ENCODE peak calls at places on chromosomes 2 and 18, in eight cellular contexts. U is adrenal gland, C is pancreas, G is HCT116, T is lung, A is mesenchymal stem cell, Y is upper lobe of right lung, F is SJSA1. R is an unnamed sample.

GRCh38 chr2:96137611-96138129 is 632 bp downstream of the ASTL start:
- DNase-seq in U (no peak), C (peak; percentile 14), G (no peak), T (no peak), A (no peak), Y (no peak), F (no peak), R (no peak)

GRCh38 chr18:73279499-73279898 is 411.7 kb upstream of the NETO1 start:
- DNase-seq in U (no peak), C (no peak), G (no peak), T (no peak), A (no peak), Y (no peak), F (no peak), R (peak; percentile 85)

GRCh38 chr2:74712223-74713053 is 58.4 kb downstream of the SEMA4F start:
- DNase-seq in U (no peak), C (no peak), G (no peak), T (no peak), A (no peak), Y (no peak), F (no peak), R (peak; percentile 76)

GRCh38 chr2:207165121-207166038 is at the start of gene KLF7:
- DNase-seq in U (peak; percentile 69), C (peak; percentile 38), G (no peak), T (peak; percentile 48), A (no peak), Y (peak; percentile 80), F (peak; percentile 86), R (peak; percentile 64)

GRCh38 chr2:189393440-189394111 is 47.7 kb upstream of the WDR75 start:
- DNase-seq in U (no peak), C (no peak), G (peak; percentile 87), T (no peak), A (peak; percentile 98), Y (no peak), F (peak; percentile 88), R (peak; percentile 34)

GRCh38 chr2:170101789-170102188 is 76.2 kb upstream of the MYO3B start:
- DNase-seq in U (no peak), C (no peak), G (no peak), T (no peak), A (no peak), Y (no peak), F (no peak), R (no peak)

GRCh38 chr2:96143231-96143847 is 1.9 kb downstream of the DUSP2 start:
- DNase-seq in U (no peak), C (peak; percentile 14), G (no peak), T (no peak), A (no peak), Y (no peak), F (no peak), R (no peak)

GRCh38 chr18:54187372-54187771 is 37.1 kb downstream of the MBD2 start:
- DNase-seq in U (no peak), C (no peak), G (no peak), T (no peak), A (no peak), Y (no peak), F (no peak), R (no peak)

GRCh38 chr2:109195193-109196045 is 66.4 kb downstream of the SH3RF3 start:
- DNase-seq in U (no peak), C (no peak), G (no peak), T (no peak), A (no peak), Y (peak; percentile 45), F (no peak), R (no peak)

GRCh38 chr2:216013080-216013909 is at the start of gene MREG:
- DNase-seq in U (peak; percentile 80), C (peak; percentile 82), G (peak; percentile 57), T (peak; percentile 83), A (peak; percentile 79), Y (peak; percentile 90), F (peak; percentile 40), R (peak; percentile 76)

GRCh38 chr18:33201509-33201926 is 239.0 kb downstream of the CCDC178 start:
- DNase-seq in U (no peak), C (no peak), G (no peak), T (no peak), A (peak; percentile 53), Y (no peak), F (peak; percentile 15), R (no peak)

GRCh38 chr2:10404324-10405143 is 43.6 kb downstream of the ODC1 start:
- DNase-seq in U (no peak), C (peak; percentile 30), G (no peak), T (no peak), A (no peak), Y (no peak), F (no peak), R (peak; percentile 88)

GRCh38 chr2:169415233-169415748 is 53.0 kb upstream of the LRP2 start:
- DNase-seq in U (no peak), C (no peak), G (no peak), T (no peak), A (no peak), Y (no peak), F (no peak), R (no peak)

GRCh38 chr18:76131738-76132137 is 363.3 kb downstream of the ZNF516 start:
- DNase-seq in U (no peak), C (no peak), G (no peak), T (no peak), A (no peak), Y (no peak), F (no peak), R (peak; percentile 26)

GRCh38 chr2:180442860-180443644 is 436.0 kb upstream of the CWC22 start:
- DNase-seq in U (no peak), C (no peak), G (no peak), T (no peak), A (no peak), Y (no peak), F (no peak), R (no peak)

GRCh38 chr18:58934933-58935577 is 70.4 kb downstream of the ZNF532 start:
- DNase-seq in U (no peak), C (no peak), G (no peak), T (no peak), A (no peak), Y (no peak), F (no peak), R (no peak)

GRCh38 chr2:132564065-132564464 is 105.9 kb downstream of the LYPD1 start:
- DNase-seq in U (no peak), C (no peak), G (no peak), T (no peak), A (no peak), Y (no peak), F (no peak), R (no peak)

GRCh38 chr2:166127217-166128155 is at the start of gene SCN1A:
- DNase-seq in U (no peak), C (no peak), G (peak; percentile 32), T (no peak), A (peak; percentile 49), Y (no peak), F (peak; percentile 34), R (no peak)

GRCh38 chr18:50293039-50293438 is 5.5 kb upstream of the CXXC1 start:
- DNase-seq in U (no peak), C (no peak), G (no peak), T (no peak), A (no peak), Y (no peak), F (no peak), R (no peak)

GRCh38 chr18:13175754-13176210 is 42.8 kb upstream of the LDLRAD4 start:
- DNase-seq in U (no peak), C (no peak), G (no peak), T (no peak), A (no peak), Y (no peak), F (no peak), R (no peak)

GRCh38 chr2:230910546-230911135 is 14.4 kb downstream of the GPR55 start:
- DNase-seq in U (no peak), C (no peak), G (no peak), T (no peak), A (no peak), Y (peak; percentile 33), F (no peak), R (no peak)

GRCh38 chr2:15938803-15939555 is 1.4 kb upstream of the MYCN start:
- DNase-seq in U (no peak), C (no peak), G (no peak), T (no peak), A (no peak), Y (no peak), F (no peak), R (no peak)
- H3K4me3 ChIP-seq in U (peak overlapping the region; percentile 48), C (peak overlapping the region; percentile 50), G (peak overlapping the region; percentile 21), T (no peak overlapping the region), A (no peak overlapping the region), Y (no peak overlapping the region), F (no peak overlapping the region), R (no peak overlapping the region)

DNA sequence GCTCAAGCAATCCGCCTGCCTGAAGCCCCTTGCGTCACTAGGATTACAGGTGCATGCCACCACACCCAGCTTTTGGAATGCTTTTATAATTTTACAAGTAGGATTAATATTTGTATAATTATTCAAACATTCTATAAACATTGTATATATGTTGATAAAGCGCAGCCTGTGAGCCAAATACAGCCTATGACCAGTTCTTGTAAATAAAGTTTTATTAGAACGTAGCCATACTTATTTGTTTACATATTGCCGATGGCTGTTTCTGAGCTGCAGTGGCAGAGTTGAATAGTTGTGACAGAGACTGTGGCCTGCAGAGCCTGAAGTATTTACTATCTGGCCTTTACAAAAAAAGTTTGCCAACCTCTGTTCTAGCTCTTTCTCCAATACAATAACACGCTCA is 232.6 kb downstream of the OTX1 start:
- DNase-seq in U (no peak), C (no peak), G (no peak), T (no peak), A (no peak), Y (no peak), F (no peak), R (no peak)
- H3K9me3 ChIP-seq in U (peaks cover 18% of the 10 kb centered on the region), C (no peaks in the 10 kb centered on the region), G (no peaks in the 10 kb centered on the region), T (peaks cover 5% of the 10 kb centered on the region), A (peaks cover 39% of the 10 kb centered on the region), Y (peaks cover 17% of the 10 kb centered on the region), F (no peaks in the 10 kb centered on the region), R (peaks cover 5% of the 10 kb centered on the region)

DNA sequence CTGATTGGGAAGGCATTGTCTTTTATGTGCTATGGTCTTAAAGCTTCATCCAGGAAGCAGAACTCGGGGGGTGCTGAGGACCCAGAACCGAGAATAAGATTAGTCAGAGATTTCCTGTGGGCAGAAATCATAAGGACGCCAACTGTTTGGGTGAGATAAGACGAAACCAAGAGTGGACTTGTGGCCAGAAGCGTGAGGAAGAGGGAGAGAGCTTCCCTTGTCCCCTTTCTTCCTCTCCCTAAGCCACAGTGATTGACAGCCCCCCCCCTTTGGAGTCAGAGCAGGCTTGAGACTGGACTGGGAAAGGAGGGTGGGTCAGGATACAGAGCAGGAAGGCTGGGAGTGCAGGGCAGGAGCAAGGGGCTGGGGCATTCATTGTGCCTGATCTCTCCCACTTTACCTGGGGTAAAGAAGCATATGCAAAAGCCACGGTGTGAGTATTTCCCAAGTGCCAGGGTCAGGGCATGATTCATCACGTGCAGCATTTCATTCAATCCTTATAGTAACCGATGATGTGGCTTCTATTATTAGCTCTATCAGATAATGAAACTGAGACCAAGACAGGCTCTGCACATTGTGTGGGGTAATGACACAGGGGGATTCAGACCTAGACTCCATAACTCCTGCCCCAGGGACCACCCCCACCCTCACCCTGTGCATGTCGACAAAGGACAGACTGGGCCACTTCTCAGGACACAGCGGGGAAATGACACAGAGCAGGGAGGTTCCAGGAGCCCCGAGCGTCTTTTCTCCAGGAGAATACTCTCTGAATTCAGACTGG is 3.0 kb upstream of the IL1RN start:
- DNase-seq in U (peak; percentile 67), C (no peak), G (no peak), T (no peak), A (peak; percentile 26), Y (no peak), F (no peak), R (peak; percentile 54)
- H3K4me3 ChIP-seq in U (peak overlapping the region; percentile 43), C (no peak overlapping the region), G (no peak overlapping the region), T (no peak overlapping the region), A (peak overlapping the region; percentile 47), Y (no peak overlapping the region), F (no peak overlapping the region), R (no peak overlapping the region)

GRCh38 chr2:76613330-76613729 is 902.6 kb upstream of the GCFC2 start:
- DNase-seq in U (no peak), C (no peak), G (no peak), T (no peak), A (no peak), Y (no peak), F (no peak), R (no peak)
- H3K9me3 ChIP-seq in U (no peaks in the 10 kb centered on the region), C (no peaks in the 10 kb centered on the region), G (peaks cover 5% of the 10 kb centered on the region), T (no peaks in the 10 kb centered on the region), A (no peaks in the 10 kb centered on the region), Y (no peaks in the 10 kb centered on the region), F (no peaks in the 10 kb centered on the region), R (no peaks in the 10 kb centered on the region)